ENCODE peak calls at places on chromosomes 2 and 18, in seven cellular contexts. C is transverse colon, B is A549, A is tibial nerve, K is stomach, I is suprapubic skin, O is sigmoid colon. U is an unnamed sample.

GRCh38 chr2:217996345-217996744 is 6.5 kb downstream of the TNS1 start:
- DNase-seq in C (no peak), B (peak), A (peak), K (no peak), I (no peak), O (no peak), U (peak)

GRCh38 chr2:168480825-168481585 is 24.9 kb downstream of the CERS6 start:
- DNase-seq in C (no peak), B (no peak), A (no peak), K (no peak), I (no peak), O (no peak), U (no peak)

GRCh38 chr2:237388036-237388435 is 25.9 kb downstream of the COL6A3 start:
- DNase-seq in C (no peak), B (no peak), A (no peak), K (no peak), I (no peak), O (no peak), U (no peak)

GRCh38 chr2:199228887-199229819 is 228.6 kb downstream of the SATB2 start:
- DNase-seq in C (no peak), B (peak), A (no peak), K (no peak), I (no peak), O (no peak), U (no peak)

GRCh38 chr2:43024515-43024962 is 201.9 kb downstream of the ZFP36L2 start:
- DNase-seq in C (peak), B (peak), A (peak), K (peak), I (no peak), O (peak), U (peak)

GRCh38 chr2:10304458-10305253 is 2.0 kb downstream of the HPCAL1 start:
- DNase-seq in C (no peak), B (no peak), A (no peak), K (no peak), I (no peak), O (no peak), U (no peak)

GRCh38 chr2:150586858-150587257 is 99.4 kb upstream of the RND3 start:
- DNase-seq in C (no peak), B (peak), A (no peak), K (no peak), I (no peak), O (no peak), U (no peak)

GRCh38 chr2:121527009-121527682 is 3.5 kb upstream of the RNU4ATAC start:
- DNase-seq in C (no peak), B (no peak), A (no peak), K (no peak), I (no peak), O (no peak), U (no peak)

GRCh38 chr2:109369671-109370191 is 240.7 kb downstream of the SH3RF3 start:
- DNase-seq in C (no peak), B (no peak), A (no peak), K (peak), I (peak), O (peak), U (no peak)

GRCh38 chr2:39730685-39731302 is 48.3 kb downstream of the THUMPD2 start:
- DNase-seq in C (no peak), B (peak), A (no peak), K (no peak), I (no peak), O (no peak), U (no peak)

GRCh38 chr2:218474527-218474926 is 55.6 kb downstream of the VIL1 start:
- DNase-seq in C (no peak), B (no peak), A (no peak), K (no peak), I (no peak), O (no peak), U (no peak)

GRCh38 chr2:200319587-200320337 is 13.3 kb downstream of the SPATS2L start:
- DNase-seq in C (no peak), B (peak), A (no peak), K (no peak), I (no peak), O (no peak), U (no peak)

GRCh38 chr2:235734168-235734567 is 240.3 kb downstream of the AGAP1 start:
- DNase-seq in C (no peak), B (no peak), A (no peak), K (no peak), I (no peak), O (no peak), U (no peak)

GRCh38 chr2:17101091-17101490 is 417.1 kb downstream of the RAD51AP2 start:
- DNase-seq in C (no peak), B (no peak), A (no peak), K (no peak), I (no peak), O (no peak), U (no peak)

GRCh38 chr2:236642125-236642524 is 72.5 kb downstream of the ACKR3 start:
- DNase-seq in C (no peak), B (no peak), A (peak), K (no peak), I (peak), O (no peak), U (peak)

DNA sequence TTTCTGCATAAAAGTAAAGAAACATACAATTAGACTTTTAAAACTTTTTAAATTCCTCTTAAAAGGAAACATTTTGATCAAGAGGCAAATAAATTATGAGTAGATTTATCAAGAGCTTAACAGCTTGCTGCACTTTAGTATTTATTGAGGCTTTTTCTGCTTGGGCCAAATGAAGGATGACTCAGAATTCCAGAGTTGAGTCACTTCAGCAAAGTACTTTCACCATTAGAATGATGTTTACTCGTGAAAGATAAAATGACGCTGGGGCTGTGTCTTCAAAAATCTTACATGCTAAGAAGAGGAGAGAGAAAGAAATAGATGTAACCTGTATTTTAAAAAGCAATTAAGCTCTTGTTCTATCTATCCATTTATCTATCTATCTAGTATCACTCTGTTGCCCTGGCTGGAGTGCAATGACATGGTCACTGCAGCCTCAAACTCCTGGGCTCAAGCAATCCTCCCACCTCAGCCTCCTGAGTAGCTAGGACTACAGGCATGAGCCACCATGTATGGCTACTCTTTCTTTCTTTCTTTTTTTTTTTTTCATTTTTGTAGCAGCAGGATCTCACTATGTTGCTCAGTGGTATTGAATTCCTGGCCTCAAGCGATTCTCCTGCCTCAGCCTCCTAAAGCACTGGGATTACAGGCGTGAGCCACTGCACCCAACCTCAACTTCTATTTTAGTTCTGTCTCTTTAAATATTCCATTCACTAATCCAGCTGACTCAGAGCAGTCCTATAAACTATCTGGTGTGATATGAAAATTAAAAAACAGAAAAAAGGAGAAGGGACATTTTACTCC is 75.2 kb upstream of the RIOK3 start:
- DNase-seq in C (no peak), B (peak), A (no peak), K (no peak), I (no peak), O (no peak), U (no peak)
- H3K27ac ChIP-seq in C (peak), B (peak), A (no peak), K (peak), I (peak), O (peak), U (no peak)

GRCh38 chr2:241000831-241001321 is 2.5 kb downstream of the SNED1 start:
- DNase-seq in C (no peak), B (no peak), A (peak), K (peak), I (no peak), O (peak), U (no peak)
- H3K4me3 ChIP-seq in C (no peak), B (no peak), A (no peak), K (no peak), I (peak), O (no peak), U (no peak)

GRCh38 chr18:9811978-9812377 is 73.8 kb upstream of the TXNDC2 start:
- DNase-seq in C (no peak), B (no peak), A (no peak), K (no peak), I (no peak), O (no peak), U (no peak)
- TF ChIP-seq EP300 in C (no peak), B (no peak), A (no peak), K (no peak), I (no peak), O (no peak), U (no peak)

DNA sequence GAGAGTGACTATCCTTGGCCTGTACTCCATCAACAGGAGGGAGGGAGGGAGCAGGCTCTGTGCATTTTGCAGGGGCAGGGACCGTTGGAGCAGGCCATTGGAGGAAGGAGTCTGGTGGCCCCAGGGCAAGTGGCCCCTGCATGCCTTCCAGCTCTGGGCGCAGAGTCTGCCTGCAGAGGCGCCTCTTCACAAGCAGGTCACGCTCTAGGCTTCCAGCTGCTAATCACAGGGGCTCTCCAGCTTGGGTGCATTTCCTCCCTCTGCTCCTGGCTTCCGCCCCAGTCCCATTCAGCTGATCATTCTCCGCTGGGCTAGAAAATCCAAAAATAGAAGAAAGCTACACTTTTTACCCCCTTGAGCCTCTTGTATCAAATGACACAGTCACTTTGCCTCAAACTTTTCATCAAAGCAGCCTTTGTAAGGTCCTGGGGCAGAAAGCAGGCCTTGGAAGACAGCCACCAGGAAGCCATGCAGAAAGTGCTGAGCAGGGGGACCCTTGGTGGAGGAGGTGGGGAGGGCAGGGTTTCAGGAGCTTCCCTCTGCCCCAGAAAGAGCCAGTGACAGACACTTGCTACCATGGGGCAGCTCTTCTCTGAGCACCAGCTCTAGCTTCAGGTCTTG is 11.3 kb downstream of the TMEM247 start:
- DNase-seq in C (peak), B (no peak), A (peak), K (no peak), I (no peak), O (peak), U (peak)
- H3K27ac ChIP-seq in C (peak), B (no peak), A (peak), K (peak), I (no peak), O (peak), U (no peak)

U was measured in ovary.